ENCODE peak calls at places on chromosomes 4 and X, in six cellular contexts. One of them, this sample, is unnamed.

GRCh38 chr4:108031427-108032083 is 41.9 kb downstream of the HADH start:
- DNase-seq in HCT116: no peak
- DNase-seq in A549: no peak
- DNase-seq in right lobe of liver: no peak
- DNase-seq in IMR-90: peak
- DNase-seq in endothelial cell of umbilical vein: no peak
- DNase-seq in this sample: no peak

GRCh38 chr4:128355301-128355700 is 67.7 kb upstream of the PGRMC2 start:
- DNase-seq in HCT116: no peak
- DNase-seq in A549: peak
- DNase-seq in right lobe of liver: no peak
- DNase-seq in IMR-90: no peak
- DNase-seq in endothelial cell of umbilical vein: peak
- DNase-seq in this sample: no peak

GRCh38 chr4:147865926-147866325 is 134.0 kb downstream of the ARHGAP10 start:
- DNase-seq in HCT116: no peak
- DNase-seq in A549: no peak
- DNase-seq in right lobe of liver: no peak
- DNase-seq in IMR-90: peak
- DNase-seq in endothelial cell of umbilical vein: peak
- DNase-seq in this sample: no peak

GRCh38 chr4:1109898-1110506 is 3.4 kb downstream of the RNF212 start:
- DNase-seq in HCT116: no peak
- DNase-seq in A549: peak
- DNase-seq in right lobe of liver: no peak
- DNase-seq in IMR-90: no peak
- DNase-seq in endothelial cell of umbilical vein: no peak
- DNase-seq in this sample: no peak

GRCh38 chr4:5990446-5991160 is 27.6 kb downstream of the C4orf50 start:
- DNase-seq in HCT116: no peak
- DNase-seq in A549: no peak
- DNase-seq in right lobe of liver: no peak
- DNase-seq in IMR-90: no peak
- DNase-seq in endothelial cell of umbilical vein: no peak
- DNase-seq in this sample: peak

GRCh38 chr4:137861682-137862081 is 329.4 kb upstream of the PCDH18 start:
- DNase-seq in HCT116: no peak
- DNase-seq in A549: peak
- DNase-seq in right lobe of liver: no peak
- DNase-seq in IMR-90: peak
- DNase-seq in endothelial cell of umbilical vein: peak
- DNase-seq in this sample: no peak

GRCh38 chrX:46642145-46642544 is 68.6 kb downstream of the CHST7 start:
- DNase-seq in HCT116: no peak
- DNase-seq in A549: peak
- DNase-seq in right lobe of liver: no peak
- DNase-seq in IMR-90: peak
- DNase-seq in endothelial cell of umbilical vein: peak
- DNase-seq in this sample: no peak

GRCh38 chrX:117743469-117744251 is 372.9 kb downstream of the KLHL13 start:
- DNase-seq in HCT116: no peak
- DNase-seq in A549: peak
- DNase-seq in right lobe of liver: no peak
- DNase-seq in IMR-90: peak
- DNase-seq in endothelial cell of umbilical vein: no peak
- DNase-seq in this sample: no peak

GRCh38 chr4:117096886-117097285 is 11.5 kb upstream of the TRAM1L1 start:
- DNase-seq in HCT116: no peak
- DNase-seq in A549: no peak
- DNase-seq in right lobe of liver: no peak
- DNase-seq in IMR-90: no peak
- DNase-seq in endothelial cell of umbilical vein: no peak
- DNase-seq in this sample: no peak

GRCh38 chr4:150769235-150769634 is 187.3 kb downstream of the MAB21L2 start:
- DNase-seq in HCT116: peak
- DNase-seq in A549: peak
- DNase-seq in right lobe of liver: no peak
- DNase-seq in IMR-90: peak
- DNase-seq in endothelial cell of umbilical vein: peak
- DNase-seq in this sample: no peak

GRCh38 chr4:93475730-93476129 is 352.8 kb upstream of the ATOH1 start:
- DNase-seq in HCT116: no peak
- DNase-seq in A549: peak
- DNase-seq in right lobe of liver: no peak
- DNase-seq in IMR-90: no peak
- DNase-seq in endothelial cell of umbilical vein: no peak
- DNase-seq in this sample: no peak

GRCh38 chrX:53357799-53358530 is 64.5 kb downstream of the SMC1A start:
- DNase-seq in HCT116: no peak
- DNase-seq in A549: peak
- DNase-seq in right lobe of liver: no peak
- DNase-seq in IMR-90: peak
- DNase-seq in endothelial cell of umbilical vein: no peak
- DNase-seq in this sample: no peak

GRCh38 chr4:4555916-4556315 is 14.1 kb upstream of the STX18 start:
- DNase-seq in HCT116: no peak
- DNase-seq in A549: no peak
- DNase-seq in right lobe of liver: no peak
- DNase-seq in IMR-90: peak
- DNase-seq in endothelial cell of umbilical vein: no peak
- DNase-seq in this sample: no peak

GRCh38 chr4:173520921-173521473 is 9.0 kb downstream of the HAND2 start:
- DNase-seq in HCT116: no peak
- DNase-seq in A549: no peak
- DNase-seq in right lobe of liver: no peak
- DNase-seq in IMR-90: no peak
- DNase-seq in endothelial cell of umbilical vein: no peak
- DNase-seq in this sample: peak

GRCh38 chr4:71198958-71199357 is 139.9 kb upstream of the SLC4A4 start:
- DNase-seq in HCT116: no peak
- DNase-seq in A549: no peak
- DNase-seq in right lobe of liver: no peak
- DNase-seq in IMR-90: no peak
- DNase-seq in endothelial cell of umbilical vein: no peak
- DNase-seq in this sample: no peak

GRCh38 chrX:100687546-100687945 is 43.5 kb downstream of the SRPX2 start:
- DNase-seq in HCT116: no peak
- DNase-seq in A549: no peak
- DNase-seq in right lobe of liver: no peak
- DNase-seq in IMR-90: no peak
- DNase-seq in endothelial cell of umbilical vein: no peak
- DNase-seq in this sample: no peak

GRCh38 chr4:4426511-4427477 is 39.9 kb downstream of the NSG1 start:
- DNase-seq in HCT116: no peak
- DNase-seq in A549: no peak
- DNase-seq in right lobe of liver: no peak
- DNase-seq in IMR-90: no peak
- DNase-seq in endothelial cell of umbilical vein: no peak
- DNase-seq in this sample: peak

GRCh38 chrX:107506596-107507031 is 57.2 kb downstream of the FRMPD3 start:
- DNase-seq in HCT116: no peak
- DNase-seq in A549: no peak
- DNase-seq in right lobe of liver: no peak
- DNase-seq in IMR-90: no peak
- DNase-seq in endothelial cell of umbilical vein: no peak
- DNase-seq in this sample: no peak

GRCh38 chr4:79294064-79294463 is 31.8 kb downstream of the NAA11 start:
- DNase-seq in HCT116: no peak
- DNase-seq in A549: no peak
- DNase-seq in right lobe of liver: no peak
- DNase-seq in IMR-90: no peak
- DNase-seq in endothelial cell of umbilical vein: no peak
- DNase-seq in this sample: no peak

GRCh38 chr4:7328913-7329638 is 105.7 kb downstream of the PSAPL1 start:
- DNase-seq in HCT116: peak
- DNase-seq in A549: peak
- DNase-seq in right lobe of liver: peak
- DNase-seq in IMR-90: peak
- DNase-seq in endothelial cell of umbilical vein: peak
- DNase-seq in this sample: no peak

GRCh38 chr4:3193531-3194203 is 55.3 kb upstream of the MSANTD1 start:
- DNase-seq in HCT116: peak
- DNase-seq in A549: no peak
- DNase-seq in right lobe of liver: no peak
- DNase-seq in IMR-90: peak
- DNase-seq in endothelial cell of umbilical vein: peak
- DNase-seq in this sample: no peak

GRCh38 chr4:68074397-68074796 is 55.3 kb downstream of the TMPRSS11F start:
- DNase-seq in HCT116: no peak
- DNase-seq in A549: no peak
- DNase-seq in right lobe of liver: no peak
- DNase-seq in IMR-90: no peak
- DNase-seq in endothelial cell of umbilical vein: no peak
- DNase-seq in this sample: no peak

GRCh38 chrX:19661977-19662376 is 146.7 kb upstream of the MAP3K15 start:
- DNase-seq in HCT116: no peak
- DNase-seq in A549: no peak
- DNase-seq in right lobe of liver: no peak
- DNase-seq in IMR-90: peak
- DNase-seq in endothelial cell of umbilical vein: no peak
- DNase-seq in this sample: no peak

GRCh38 chr4:170005472-170005871 is 20.7 kb downstream of the MFAP3L start:
- DNase-seq in HCT116: no peak
- DNase-seq in A549: no peak
- DNase-seq in right lobe of liver: no peak
- DNase-seq in IMR-90: no peak
- DNase-seq in endothelial cell of umbilical vein: no peak
- DNase-seq in this sample: no peak

GRCh38 chr4:123554263-123554662 is 157.7 kb downstream of the SPRY1 start:
- DNase-seq in HCT116: no peak
- DNase-seq in A549: no peak
- DNase-seq in right lobe of liver: no peak
- DNase-seq in IMR-90: no peak
- DNase-seq in endothelial cell of umbilical vein: no peak
- DNase-seq in this sample: no peak

GRCh38 chr4:141768954-141769353 is 132.6 kb downstream of the IL15 start:
- DNase-seq in HCT116: no peak
- DNase-seq in A549: peak
- DNase-seq in right lobe of liver: no peak
- DNase-seq in IMR-90: peak
- DNase-seq in endothelial cell of umbilical vein: peak
- DNase-seq in this sample: no peak

GRCh38 chr4:153295131-153295755 is 49.2 kb upstream of the MND1 start:
- DNase-seq in HCT116: no peak
- DNase-seq in A549: no peak
- DNase-seq in right lobe of liver: no peak
- DNase-seq in IMR-90: no peak
- DNase-seq in endothelial cell of umbilical vein: no peak
- DNase-seq in this sample: no peak

GRCh38 chrX:45758738-45759397 is 558.2 kb upstream of the DIPK2B start:
- DNase-seq in HCT116: no peak
- DNase-seq in A549: no peak
- DNase-seq in right lobe of liver: no peak
- DNase-seq in IMR-90: peak
- DNase-seq in endothelial cell of umbilical vein: no peak
- DNase-seq in this sample: no peak

GRCh38 chr4:139177888-139178609 is 1.0 kb upstream of the ELF2 start:
- DNase-seq in HCT116: peak
- DNase-seq in A549: peak
- DNase-seq in right lobe of liver: peak
- DNase-seq in IMR-90: peak
- DNase-seq in endothelial cell of umbilical vein: peak
- DNase-seq in this sample: peak
- TF ChIP-seq POLR2A in HCT116: peak
- TF ChIP-seq POLR2A in A549: peak
- TF ChIP-seq POLR2A in right lobe of liver: peak
- TF ChIP-seq POLR2A in IMR-90: peak
- TF ChIP-seq POLR2A in endothelial cell of umbilical vein: peak
- TF ChIP-seq POLR2A in this sample: peak

DNA sequence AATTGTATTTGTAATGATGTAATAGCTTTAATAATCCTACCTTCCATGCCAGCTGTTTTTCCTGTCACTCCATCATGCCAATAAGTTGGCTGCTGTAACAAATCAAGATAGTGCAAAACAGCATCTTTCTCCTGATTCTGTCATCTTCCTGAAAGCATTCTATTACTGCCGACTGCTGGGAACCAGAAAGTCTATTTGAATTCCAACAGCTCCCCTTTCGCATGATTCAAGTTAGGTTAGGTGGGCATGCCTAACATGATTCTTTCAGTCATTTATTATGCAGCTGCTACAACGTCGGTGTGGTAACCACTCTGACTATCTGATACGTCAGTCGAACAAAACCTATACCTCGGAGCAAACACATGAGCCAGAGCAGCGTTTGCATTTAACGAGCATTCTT is 127.9 kb upstream of the DMD start:
- DNase-seq in HCT116: no peak
- DNase-seq in A549: no peak
- DNase-seq in right lobe of liver: no peak
- DNase-seq in IMR-90: peak
- DNase-seq in endothelial cell of umbilical vein: no peak
- DNase-seq in this sample: no peak
- H3K27ac ChIP-seq in HCT116: no peak
- H3K27ac ChIP-seq in A549: no peak
- H3K27ac ChIP-seq in right lobe of liver: no peak
- H3K27ac ChIP-seq in IMR-90: no peak
- H3K27ac ChIP-seq in endothelial cell of umbilical vein: no peak
- H3K27ac ChIP-seq in this sample: no peak

DNA sequence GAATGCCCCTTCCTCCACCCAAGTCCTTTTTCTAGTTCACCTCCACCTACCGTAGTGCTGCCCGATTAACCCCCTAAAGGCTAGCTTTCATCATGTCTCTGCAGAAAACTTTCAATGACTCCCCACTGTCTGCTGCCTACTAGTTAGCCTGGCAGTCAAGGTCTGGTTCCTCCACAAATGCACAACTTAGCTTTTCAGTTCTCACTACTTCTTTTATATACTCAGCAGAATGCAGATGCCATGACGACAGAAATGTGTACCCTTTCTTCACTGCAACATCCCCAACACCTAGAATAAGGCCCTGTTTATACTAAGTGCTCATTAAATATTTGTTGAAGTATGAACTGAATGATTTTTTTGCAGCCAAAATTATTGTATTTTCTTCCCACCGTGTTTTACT is 30.9 kb upstream of the RASGEF1B start:
- DNase-seq in HCT116: no peak
- DNase-seq in A549: no peak
- DNase-seq in right lobe of liver: no peak
- DNase-seq in IMR-90: no peak
- DNase-seq in endothelial cell of umbilical vein: no peak
- DNase-seq in this sample: no peak
- TF ChIP-seq POLR2A in HCT116: no peak
- TF ChIP-seq POLR2A in A549: no peak
- TF ChIP-seq POLR2A in right lobe of liver: no peak
- TF ChIP-seq POLR2A in IMR-90: no peak
- TF ChIP-seq POLR2A in endothelial cell of umbilical vein: no peak
- TF ChIP-seq POLR2A in this sample: no peak

DNA sequence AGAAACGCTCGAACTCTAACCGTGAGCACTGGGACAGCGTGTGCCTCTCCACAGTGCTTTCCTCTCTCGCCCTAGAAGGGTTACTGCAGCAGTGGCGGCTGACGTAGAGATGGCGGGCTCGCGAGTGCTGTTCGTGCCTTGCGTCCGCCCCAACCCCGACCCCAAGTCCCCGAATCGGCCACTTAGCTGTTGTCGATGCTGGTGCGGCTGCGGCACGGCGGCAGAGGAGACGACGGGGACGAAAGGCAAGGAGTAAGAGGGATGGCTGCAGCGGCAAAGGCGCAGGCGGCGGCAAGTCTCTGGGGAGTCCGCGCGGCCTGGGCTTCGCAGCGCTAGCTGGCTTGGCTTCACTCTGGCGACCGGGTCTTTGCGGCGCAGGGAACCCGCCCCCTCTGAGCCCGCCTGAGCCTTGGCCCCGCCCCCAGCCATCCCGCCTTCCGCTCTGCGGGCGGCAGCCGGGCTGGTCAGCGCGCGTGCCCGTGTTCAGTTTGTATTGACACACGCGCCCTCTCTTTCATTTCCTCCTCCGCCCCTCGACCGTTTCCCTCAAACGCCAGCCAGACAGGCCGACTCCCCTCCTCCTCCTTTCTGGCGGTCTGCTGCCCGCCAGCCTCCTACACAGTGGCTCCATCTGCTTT is at the start of gene SPIN4:
- DNase-seq in HCT116: peak
- DNase-seq in A549: peak
- DNase-seq in right lobe of liver: peak
- DNase-seq in IMR-90: peak
- DNase-seq in endothelial cell of umbilical vein: peak
- DNase-seq in this sample: peak
- H3K27ac ChIP-seq in HCT116: peak
- H3K27ac ChIP-seq in A549: peak
- H3K27ac ChIP-seq in right lobe of liver: peak
- H3K27ac ChIP-seq in IMR-90: peak
- H3K27ac ChIP-seq in endothelial cell of umbilical vein: peak
- H3K27ac ChIP-seq in this sample: peak